ENCODE peak calls at places on chromosomes 3 and 15, in four cellular contexts. B, Z, O and K are unnamed samples.

GRCh38 chr15:75104804-75105557 is 81.6 kb downstream of the PPCDC start:
- DNase-seq in B (no peak), Z (no peak), O (peak), K (no peak)

GRCh38 chr3:12797124-12797891 is 828 bp downstream of the CAND2 start:
- DNase-seq in Z (peak), B (no peak), O (no peak), K (no peak)

GRCh38 chr3:69827127-69827526 is 87.9 kb downstream of the MITF start:
- DNase-seq in Z (no peak), B (no peak), O (no peak), K (no peak)

GRCh38 chr3:79651536-79652065 is 116.2 kb downstream of the ROBO1 start:
- DNase-seq in Z (no peak), O (no peak), B (no peak), K (no peak)

GRCh38 chr15:92812271-92812670 is 87.9 kb upstream of the CHD2 start:
- DNase-seq in O (peak), Z (no peak), B (no peak), K (no peak)

GRCh38 chr15:81296673-81297072 is 27.3 kb downstream of the STARD5 start:
- DNase-seq in Z (no peak), B (no peak), O (peak), K (no peak)

GRCh38 chr3:130379274-130379673 is 33.8 kb downstream of the COL6A5 start:
- DNase-seq in Z (no peak), B (no peak), O (no peak), K (no peak)

GRCh38 chr3:183548262-183548769 is 7.2 kb downstream of the KLHL6 start:
- DNase-seq in B (no peak), Z (no peak), O (no peak), K (no peak)

GRCh38 chr3:190870125-190870524 is 7.6 kb upstream of the GMNC start:
- DNase-seq in B (no peak), Z (no peak), O (no peak), K (no peak)

GRCh38 chr15:25175789-25176615 is 221.2 kb downstream of the SNRPN start:
- DNase-seq in Z (peak), B (no peak), O (peak), K (peak)

GRCh38 chr3:38031022-38031994 is 1.9 kb upstream of the PLCD1 start:
- DNase-seq in B (no peak), Z (no peak), O (peak), K (peak)

GRCh38 chr15:29131336-29132109 is 138.1 kb downstream of the NSMCE3 start:
- DNase-seq in O (no peak), Z (peak), B (no peak), K (no peak)

GRCh38 chr15:68524753-68525584 is 53.8 kb upstream of the CORO2B start:
- DNase-seq in Z (no peak), B (no peak), O (no peak), K (no peak)

GRCh38 chr3:170196833-170197232 is 15.3 kb upstream of the PHC3 start:
- DNase-seq in Z (no peak), O (no peak), B (no peak), K (no peak)

GRCh38 chr3:140627756-140628155 is 50.1 kb upstream of the TRIM42 start:
- DNase-seq in O (no peak), Z (no peak), B (no peak), K (no peak)

GRCh38 chr15:34019369-34019990 is 19.5 kb downstream of the AVEN start:
- DNase-seq in Z (no peak), O (no peak), B (no peak), K (no peak)

GRCh38 chr15:57534279-57534678 is 57.4 kb upstream of the MYZAP start:
- DNase-seq in Z (no peak), B (no peak), O (no peak), K (no peak)

GRCh38 chr3:106827515-106828213 is 549.6 kb upstream of the CCDC54 start:
- DNase-seq in Z (no peak), B (no peak), O (no peak), K (no peak)

GRCh38 chr3:173823911-173824460 is 426.4 kb downstream of the NLGN1 start:
- DNase-seq in O (no peak), B (no peak), Z (no peak), K (no peak)

GRCh38 chr3:126472277-126473006 is 3.2 kb downstream of the ZXDC start:
- DNase-seq in B (no peak), O (peak), Z (no peak), K (peak)

GRCh38 chr3:4976109-4976508 is 3.1 kb upstream of the BHLHE40 start:
- DNase-seq in Z (peak), B (no peak), O (peak), K (peak)

GRCh38 chr3:140050977-140051957 is 116.3 kb downstream of the CLSTN2 start:
- DNase-seq in Z (peak), O (no peak), B (no peak), K (no peak)

GRCh38 chr3:10512687-10513086 is 7.3 kb upstream of the ATP2B2 start:
- DNase-seq in Z (no peak), O (no peak), B (no peak), K (no peak)

GRCh38 chr15:44471885-44472284 is 44.5 kb downstream of the CTDSPL2 start:
- DNase-seq in Z (no peak), O (no peak), B (no peak), K (no peak)

GRCh38 chr15:44468713-44469385 is 41.4 kb downstream of the CTDSPL2 start:
- DNase-seq in B (no peak), Z (no peak), O (no peak), K (no peak)
- H3K27ac ChIP-seq in B (no peak), Z (no peak), O (no peak), K (no peak)

DNA sequence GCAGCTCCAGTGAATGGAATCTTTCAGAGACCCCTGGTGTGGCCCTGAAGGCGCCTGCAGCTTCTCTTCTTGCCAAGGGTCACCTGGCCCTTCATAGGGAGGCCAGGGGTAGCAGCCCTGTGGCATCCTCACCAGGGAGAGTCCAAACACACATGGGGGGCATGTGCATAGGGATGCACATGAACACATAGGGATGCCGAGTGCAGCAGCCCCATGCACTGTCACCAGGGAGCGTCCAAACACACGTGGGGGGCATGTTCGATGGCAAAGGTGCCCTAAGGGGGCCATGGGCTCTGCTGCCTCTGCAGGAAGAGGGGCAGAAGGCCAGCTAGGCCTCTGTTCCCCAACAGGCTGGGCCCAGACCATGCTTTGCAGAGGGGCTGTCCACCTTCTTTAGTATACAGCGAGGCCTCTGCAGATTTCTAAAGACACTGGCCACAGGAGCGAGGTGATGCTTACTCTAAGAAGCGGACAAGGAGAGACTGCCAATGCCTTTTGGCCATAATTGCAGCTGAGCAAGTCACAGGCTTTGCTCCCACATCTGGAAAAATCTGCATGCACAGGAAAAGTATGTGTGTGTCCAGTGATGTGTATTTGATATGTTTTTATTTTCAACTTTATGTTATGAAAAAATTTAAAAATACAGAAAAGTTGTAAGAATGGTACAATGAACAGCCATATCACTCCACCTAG is 20.9 kb downstream of the ANAPC13 start:
- DNase-seq in O (no peak), B (no peak), Z (peak), K (no peak)
- H3K4me3 ChIP-seq in O (no peak), B (no peak), Z (no peak), K (no peak)

GRCh38 chr15:65927545-65927944 is 58.3 kb downstream of the RAB11A start:
- DNase-seq in O (no peak), Z (no peak), B (no peak), K (no peak)
- TF ChIP-seq CTCF in O (no peak), Z (no peak), B (no peak), K (no peak)

GRCh38 chr3:50388021-50388719 is 28.8 kb upstream of the TMEM115 start:
- DNase-seq in Z (no peak), B (no peak), O (no peak), K (no peak)
- H3K27ac ChIP-seq in Z (no peak), B (no peak), O (no peak), K (no peak)

GRCh38 chr15:31323627-31324026 is 3.0 kb upstream of the KLF13 start:
- DNase-seq in B (no peak), O (no peak), Z (no peak), K (no peak)
- H3K4me3 ChIP-seq in B (no peak), O (no peak), Z (no peak), K (no peak)

DNA sequence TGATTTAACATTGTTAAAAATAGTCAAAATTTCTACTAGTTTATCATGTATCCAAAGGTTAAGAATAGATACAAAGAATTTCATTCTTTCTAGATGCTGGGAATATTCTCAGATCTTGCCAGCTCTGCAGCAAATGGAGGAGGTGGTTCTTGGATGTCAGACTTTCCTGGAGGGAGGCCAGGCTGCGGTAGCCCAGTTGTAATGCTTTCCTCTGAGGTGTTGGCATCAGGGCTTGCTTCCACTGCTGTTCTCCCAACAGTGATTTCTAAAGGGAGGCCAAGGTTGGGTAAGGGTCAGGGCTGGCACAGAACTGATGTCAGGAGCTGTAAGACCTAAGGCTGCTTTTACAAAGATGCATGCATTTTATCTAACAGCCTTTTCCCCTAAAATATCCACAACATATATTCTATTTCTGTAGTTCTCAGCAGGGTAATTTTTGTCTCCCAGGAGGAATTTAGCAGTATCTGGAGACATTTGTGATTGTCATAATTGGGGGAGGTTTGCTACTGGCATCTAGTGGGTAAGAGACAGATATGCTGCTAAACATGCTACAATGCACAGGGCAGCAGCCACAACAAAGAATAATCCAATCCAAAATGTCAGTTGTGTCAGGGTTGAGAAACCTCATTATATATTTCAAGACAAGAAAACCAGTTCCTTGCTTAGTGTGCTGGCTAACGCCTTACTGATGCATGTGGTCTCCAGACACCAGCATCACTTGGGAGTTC is 42.0 kb upstream of the SPTSSB start:
- DNase-seq in B (no peak), Z (no peak), O (no peak), K (no peak)
- TF ChIP-seq CTCF in B (no peak), Z (no peak), O (no peak), K (no peak)